ENCODE peak calls at places on chromosomes 12 and 14, in eight cellular contexts. One of them, this sample, is unnamed.
A peak's percentile ranks its signal among the peaks of the same experiment; 100 is the strongest.

GRCh38 chr12:105590571-105590970 is 260.1 kb downstream of the C12orf75 start:
- DNase-seq in brain microvascular endothelial cell: no peak
- DNase-seq in tibial artery: no peak
- DNase-seq in heart right ventricle: no peak
- DNase-seq in lung: no peak
- DNase-seq in fibroblast of lung: peak; percentile 28
- DNase-seq in CD4-positive, alpha-beta memory T cell: no peak
- DNase-seq in CD4-positive, CD25-positive, alpha-beta regulatory T cell: no peak
- DNase-seq in this sample: no peak

GRCh38 chr14:51776102-51776894 is 84.1 kb upstream of the GNG2 start:
- DNase-seq in heart right ventricle: peak; percentile 35
- DNase-seq in CD4-positive, alpha-beta memory T cell: no peak
- DNase-seq in brain microvascular endothelial cell: peak; percentile 59
- DNase-seq in fibroblast of lung: peak; percentile 74
- DNase-seq in CD4-positive, CD25-positive, alpha-beta regulatory T cell: peak; percentile 58
- DNase-seq in tibial artery: no peak
- DNase-seq in lung: peak; percentile 34
- DNase-seq in this sample: no peak

GRCh38 chr12:42564540-42564939 is 25.0 kb downstream of the PRICKLE1 start:
- DNase-seq in CD4-positive, alpha-beta memory T cell: no peak
- DNase-seq in lung: no peak
- DNase-seq in heart right ventricle: no peak
- DNase-seq in CD4-positive, CD25-positive, alpha-beta regulatory T cell: no peak
- DNase-seq in brain microvascular endothelial cell: no peak
- DNase-seq in fibroblast of lung: peak; percentile 80
- DNase-seq in tibial artery: no peak
- DNase-seq in this sample: peak; percentile 66

GRCh38 chr12:70756118-70756517 is 118.9 kb upstream of the PTPRB start:
- DNase-seq in lung: no peak
- DNase-seq in CD4-positive, CD25-positive, alpha-beta regulatory T cell: peak; percentile 23
- DNase-seq in fibroblast of lung: peak; percentile 77
- DNase-seq in tibial artery: no peak
- DNase-seq in heart right ventricle: no peak
- DNase-seq in brain microvascular endothelial cell: peak; percentile 12
- DNase-seq in CD4-positive, alpha-beta memory T cell: no peak
- DNase-seq in this sample: peak; percentile 14

GRCh38 chr14:73762375-73762822 is 48.2 kb upstream of the PNMA1 start:
- DNase-seq in lung: no peak
- DNase-seq in CD4-positive, alpha-beta memory T cell: peak; percentile 64
- DNase-seq in tibial artery: no peak
- DNase-seq in heart right ventricle: no peak
- DNase-seq in CD4-positive, CD25-positive, alpha-beta regulatory T cell: peak; percentile 68
- DNase-seq in fibroblast of lung: no peak
- DNase-seq in brain microvascular endothelial cell: no peak
- DNase-seq in this sample: no peak

GRCh38 chr12:4274396-4274959 is 916 bp downstream of the CCND2 start:
- DNase-seq in brain microvascular endothelial cell: no peak
- DNase-seq in lung: no peak
- DNase-seq in CD4-positive, CD25-positive, alpha-beta regulatory T cell: peak; percentile 53
- DNase-seq in fibroblast of lung: no peak
- DNase-seq in CD4-positive, alpha-beta memory T cell: peak; percentile 51
- DNase-seq in tibial artery: no peak
- DNase-seq in heart right ventricle: peak; percentile 34
- DNase-seq in this sample: no peak

GRCh38 chr14:22648506-22648905 is 4.4 kb upstream of the OR6J1 start:
- DNase-seq in lung: no peak
- DNase-seq in tibial artery: no peak
- DNase-seq in CD4-positive, CD25-positive, alpha-beta regulatory T cell: no peak
- DNase-seq in brain microvascular endothelial cell: no peak
- DNase-seq in heart right ventricle: no peak
- DNase-seq in fibroblast of lung: no peak
- DNase-seq in CD4-positive, alpha-beta memory T cell: no peak
- DNase-seq in this sample: no peak

GRCh38 chr12:125161712-125162023 is 96.4 kb downstream of the AACS start:
- DNase-seq in fibroblast of lung: no peak
- DNase-seq in heart right ventricle: no peak
- DNase-seq in brain microvascular endothelial cell: no peak
- DNase-seq in lung: no peak
- DNase-seq in CD4-positive, alpha-beta memory T cell: no peak
- DNase-seq in CD4-positive, CD25-positive, alpha-beta regulatory T cell: no peak
- DNase-seq in tibial artery: no peak
- DNase-seq in this sample: no peak

GRCh38 chr12:92519284-92519683 is 183.5 kb upstream of the PLEKHG7 start:
- DNase-seq in heart right ventricle: no peak
- DNase-seq in CD4-positive, CD25-positive, alpha-beta regulatory T cell: no peak
- DNase-seq in tibial artery: no peak
- DNase-seq in CD4-positive, alpha-beta memory T cell: no peak
- DNase-seq in lung: no peak
- DNase-seq in brain microvascular endothelial cell: no peak
- DNase-seq in fibroblast of lung: no peak
- DNase-seq in this sample: no peak

GRCh38 chr12:69662764-69663163 is 36.3 kb downstream of the BEST3 start:
- DNase-seq in heart right ventricle: no peak
- DNase-seq in lung: no peak
- DNase-seq in CD4-positive, CD25-positive, alpha-beta regulatory T cell: no peak
- DNase-seq in brain microvascular endothelial cell: no peak
- DNase-seq in fibroblast of lung: no peak
- DNase-seq in tibial artery: no peak
- DNase-seq in CD4-positive, alpha-beta memory T cell: no peak
- DNase-seq in this sample: no peak

GRCh38 chr12:47651368-47652254 is 54.2 kb downstream of the RPAP3 start:
- DNase-seq in fibroblast of lung: peak; percentile 56
- DNase-seq in heart right ventricle: peak; percentile 23
- DNase-seq in lung: peak; percentile 61
- DNase-seq in CD4-positive, alpha-beta memory T cell: peak; percentile 56
- DNase-seq in tibial artery: peak; percentile 69
- DNase-seq in brain microvascular endothelial cell: peak; percentile 70
- DNase-seq in CD4-positive, CD25-positive, alpha-beta regulatory T cell: peak; percentile 78
- DNase-seq in this sample: no peak

GRCh38 chr12:47648056-47648579 is 57.7 kb downstream of the RPAP3 start:
- DNase-seq in CD4-positive, alpha-beta memory T cell: no peak
- DNase-seq in CD4-positive, CD25-positive, alpha-beta regulatory T cell: no peak
- DNase-seq in brain microvascular endothelial cell: no peak
- DNase-seq in lung: no peak
- DNase-seq in tibial artery: no peak
- DNase-seq in fibroblast of lung: no peak
- DNase-seq in heart right ventricle: no peak
- DNase-seq in this sample: no peak

GRCh38 chr12:47650469-47650868 is 55.4 kb downstream of the RPAP3 start:
- DNase-seq in tibial artery: no peak
- DNase-seq in lung: no peak
- DNase-seq in brain microvascular endothelial cell: no peak
- DNase-seq in CD4-positive, CD25-positive, alpha-beta regulatory T cell: no peak
- DNase-seq in heart right ventricle: no peak
- DNase-seq in CD4-positive, alpha-beta memory T cell: no peak
- DNase-seq in fibroblast of lung: peak; percentile 32
- DNase-seq in this sample: no peak

GRCh38 chr12:47649381-47649780 is 56.4 kb downstream of the RPAP3 start:
- DNase-seq in brain microvascular endothelial cell: no peak
- DNase-seq in CD4-positive, CD25-positive, alpha-beta regulatory T cell: no peak
- DNase-seq in heart right ventricle: no peak
- DNase-seq in fibroblast of lung: no peak
- DNase-seq in tibial artery: no peak
- DNase-seq in CD4-positive, alpha-beta memory T cell: no peak
- DNase-seq in lung: no peak
- DNase-seq in this sample: no peak

GRCh38 chr12:47652491-47653234 is 53.2 kb downstream of the RPAP3 start:
- DNase-seq in CD4-positive, CD25-positive, alpha-beta regulatory T cell: no peak
- DNase-seq in lung: no peak
- DNase-seq in heart right ventricle: no peak
- DNase-seq in brain microvascular endothelial cell: no peak
- DNase-seq in CD4-positive, alpha-beta memory T cell: no peak
- DNase-seq in tibial artery: no peak
- DNase-seq in fibroblast of lung: no peak
- DNase-seq in this sample: no peak
- H3K27me3 ChIP-seq in CD4-positive, CD25-positive, alpha-beta regulatory T cell: no peaks in the 10 kb centered on the region
- H3K27me3 ChIP-seq in lung: no peaks in the 10 kb centered on the region
- H3K27me3 ChIP-seq in heart right ventricle: no peaks in the 10 kb centered on the region
- H3K27me3 ChIP-seq in brain microvascular endothelial cell: no peaks in the 10 kb centered on the region
- H3K27me3 ChIP-seq in CD4-positive, alpha-beta memory T cell: no peaks in the 10 kb centered on the region
- H3K27me3 ChIP-seq in tibial artery: no peaks in the 10 kb centered on the region
- H3K27me3 ChIP-seq in fibroblast of lung: no peaks in the 10 kb centered on the region
- H3K27me3 ChIP-seq in this sample: no peaks in the 10 kb centered on the region

GRCh38 chr14:56805201-56805991 is 4.9 kb downstream of the OTX2 start:
- DNase-seq in tibial artery: no peak
- DNase-seq in brain microvascular endothelial cell: no peak
- DNase-seq in CD4-positive, CD25-positive, alpha-beta regulatory T cell: no peak
- DNase-seq in CD4-positive, alpha-beta memory T cell: no peak
- DNase-seq in heart right ventricle: no peak
- DNase-seq in fibroblast of lung: no peak
- DNase-seq in lung: no peak
- DNase-seq in this sample: no peak
- H3K27me3 ChIP-seq in tibial artery: peaks cover 95% of the 10 kb centered on the region
- H3K27me3 ChIP-seq in brain microvascular endothelial cell: peaks cover 82% of the 10 kb centered on the region
- H3K27me3 ChIP-seq in CD4-positive, CD25-positive, alpha-beta regulatory T cell: peaks cover 57% of the 10 kb centered on the region
- H3K27me3 ChIP-seq in CD4-positive, alpha-beta memory T cell: peaks cover 36% of the 10 kb centered on the region
- H3K27me3 ChIP-seq in heart right ventricle: peaks cover 100% of the 10 kb centered on the region
- H3K27me3 ChIP-seq in fibroblast of lung: peaks cover 42% of the 10 kb centered on the region
- H3K27me3 ChIP-seq in lung: peaks cover 37% of the 10 kb centered on the region
- H3K27me3 ChIP-seq in this sample: peaks cover 52% of the 10 kb centered on the region

GRCh38 chr12:53324779-53325538 is 3.5 kb upstream of the AAAS start:
- DNase-seq in fibroblast of lung: peak; percentile 86
- DNase-seq in tibial artery: peak; percentile 96
- DNase-seq in CD4-positive, CD25-positive, alpha-beta regulatory T cell: peak; percentile 93
- DNase-seq in brain microvascular endothelial cell: peak; percentile 68
- DNase-seq in heart right ventricle: peak; percentile 95
- DNase-seq in lung: peak; percentile 90
- DNase-seq in CD4-positive, alpha-beta memory T cell: peak; percentile 84
- DNase-seq in this sample: peak; percentile 55

GRCh38 chr12:53325539-53326061 is 4.2 kb upstream of the AAAS start:
- DNase-seq in lung: no peak
- DNase-seq in tibial artery: peak; percentile 74
- DNase-seq in heart right ventricle: peak; percentile 49
- DNase-seq in brain microvascular endothelial cell: no peak
- DNase-seq in fibroblast of lung: no peak
- DNase-seq in CD4-positive, CD25-positive, alpha-beta regulatory T cell: peak; percentile 37
- DNase-seq in CD4-positive, alpha-beta memory T cell: no peak
- DNase-seq in this sample: no peak

GRCh38 chr12:53328043-53328435 is 6.6 kb upstream of the AAAS start:
- DNase-seq in CD4-positive, CD25-positive, alpha-beta regulatory T cell: no peak
- DNase-seq in CD4-positive, alpha-beta memory T cell: no peak
- DNase-seq in tibial artery: no peak
- DNase-seq in brain microvascular endothelial cell: no peak
- DNase-seq in heart right ventricle: no peak
- DNase-seq in lung: no peak
- DNase-seq in fibroblast of lung: no peak
- DNase-seq in this sample: no peak

GRCh38 chr12:53326460-53327185 is 5.2 kb upstream of the AAAS start:
- DNase-seq in brain microvascular endothelial cell: no peak
- DNase-seq in lung: no peak
- DNase-seq in CD4-positive, alpha-beta memory T cell: no peak
- DNase-seq in heart right ventricle: no peak
- DNase-seq in tibial artery: no peak
- DNase-seq in fibroblast of lung: no peak
- DNase-seq in CD4-positive, CD25-positive, alpha-beta regulatory T cell: no peak
- DNase-seq in this sample: no peak

GRCh38 chr12:53327435-53328042 is 6.1 kb upstream of the AAAS start:
- DNase-seq in CD4-positive, alpha-beta memory T cell: no peak
- DNase-seq in tibial artery: no peak
- DNase-seq in CD4-positive, CD25-positive, alpha-beta regulatory T cell: no peak
- DNase-seq in brain microvascular endothelial cell: no peak
- DNase-seq in heart right ventricle: no peak
- DNase-seq in lung: no peak
- DNase-seq in fibroblast of lung: no peak
- DNase-seq in this sample: no peak
- H3K27me3 ChIP-seq in CD4-positive, alpha-beta memory T cell: no peaks in the 10 kb centered on the region
- H3K27me3 ChIP-seq in tibial artery: peaks cover 12% of the 10 kb centered on the region
- H3K27me3 ChIP-seq in CD4-positive, CD25-positive, alpha-beta regulatory T cell: no peaks in the 10 kb centered on the region
- H3K27me3 ChIP-seq in brain microvascular endothelial cell: peaks cover 2% of the 10 kb centered on the region
- H3K27me3 ChIP-seq in heart right ventricle: peaks cover 53% of the 10 kb centered on the region
- H3K27me3 ChIP-seq in lung: no peaks in the 10 kb centered on the region
- H3K27me3 ChIP-seq in fibroblast of lung: peaks cover 20% of the 10 kb centered on the region
- H3K27me3 ChIP-seq in this sample: peaks cover 10% of the 10 kb centered on the region

DNA sequence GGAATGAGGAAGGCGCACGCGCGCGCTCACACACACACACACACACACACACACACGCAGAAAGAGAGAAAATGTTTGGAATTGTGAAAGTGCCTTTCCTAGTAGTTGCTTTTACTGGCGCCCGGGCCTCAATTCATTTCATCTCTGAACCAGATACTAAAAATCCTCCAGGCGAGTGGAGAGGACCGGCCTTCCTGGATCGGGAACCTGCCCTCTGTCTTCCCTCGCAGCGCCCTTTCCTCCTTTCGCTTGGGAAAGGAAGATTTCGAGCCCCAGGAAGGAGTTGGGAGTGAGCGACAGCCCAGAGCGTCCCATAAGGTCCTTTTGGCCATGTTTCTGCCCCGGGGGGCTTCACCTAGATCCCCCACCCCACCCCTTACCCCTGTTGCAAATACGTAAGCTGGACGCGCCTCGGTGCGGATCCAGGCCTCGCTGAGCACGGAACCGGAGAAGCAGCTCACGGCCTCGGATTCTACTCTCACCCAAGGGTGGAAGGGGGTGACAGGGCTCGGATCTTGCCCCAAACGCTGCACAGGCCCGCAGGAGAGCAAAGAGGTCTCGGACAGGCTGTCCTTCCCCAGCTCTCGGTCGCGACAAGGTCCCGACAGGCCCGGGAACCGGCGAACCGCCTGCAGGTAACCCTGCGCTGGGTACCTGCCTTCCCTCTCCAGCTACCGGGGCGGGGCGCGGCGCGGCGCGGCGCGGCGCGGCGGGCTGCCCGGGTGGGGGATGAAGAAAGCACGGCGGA is 8.0 kb upstream of the TBX3 start:
- DNase-seq in tibial artery: no peak
- DNase-seq in fibroblast of lung: no peak
- DNase-seq in CD4-positive, alpha-beta memory T cell: no peak
- DNase-seq in heart right ventricle: no peak
- DNase-seq in lung: no peak
- DNase-seq in brain microvascular endothelial cell: no peak
- DNase-seq in CD4-positive, CD25-positive, alpha-beta regulatory T cell: no peak
- DNase-seq in this sample: no peak
- H3K27me3 ChIP-seq in tibial artery: peaks cover 87% of the 10 kb centered on the region
- H3K27me3 ChIP-seq in fibroblast of lung: no peaks in the 10 kb centered on the region
- H3K27me3 ChIP-seq in CD4-positive, alpha-beta memory T cell: peaks cover 41% of the 10 kb centered on the region
- H3K27me3 ChIP-seq in heart right ventricle: peaks cover 100% of the 10 kb centered on the region
- H3K27me3 ChIP-seq in lung: no peaks in the 10 kb centered on the region
- H3K27me3 ChIP-seq in brain microvascular endothelial cell: peaks cover 91% of the 10 kb centered on the region
- H3K27me3 ChIP-seq in CD4-positive, CD25-positive, alpha-beta regulatory T cell: peaks cover 47% of the 10 kb centered on the region
- H3K27me3 ChIP-seq in this sample: no peaks in the 10 kb centered on the region

This sample was measured in BJ.